ENCODE peak calls at places on chromosomes 6 and 20, in five cellular contexts. G is uterus; V is CD4-positive, alpha-beta T cell; K is astrocyte; L is heart right ventricle. Q is an unnamed sample.

GRCh38 chr20:61514018-61514755 is 262.1 kb downstream of the CDH4 start:
- DNase-seq in V (no peak), K (no peak), G (no peak), L (no peak), Q (no peak)

GRCh38 chr6:1611322-1611571 is 1.5 kb downstream of the FOXC1 start:
- DNase-seq in V (no peak), L (no peak), K (no peak), G (no peak), Q (peak; percentile 53)

GRCh38 chr6:139019722-139020121 is 8.8 kb upstream of the ABRACL start:
- DNase-seq in L (no peak), G (no peak), K (no peak), V (no peak), Q (no peak)

GRCh38 chr6:166623318-166623717 is 3.7 kb downstream of the RPS6KA2 start:
- DNase-seq in G (no peak), V (no peak), L (peak; percentile 3), K (no peak), Q (peak; percentile 40)

GRCh38 chr20:61682998-61683681 is 382.5 kb downstream of the TAF4 start:
- DNase-seq in G (no peak), K (no peak), L (no peak), V (no peak), Q (no peak)

GRCh38 chr6:83359638-83360037 is 71.2 kb downstream of the ME1 start:
- DNase-seq in L (no peak), V (no peak), G (no peak), K (no peak), Q (no peak)

GRCh38 chr6:2680264-2680908 is 70.3 kb downstream of the MYLK4 start:
- DNase-seq in G (no peak), V (no peak), K (no peak), L (no peak), Q (no peak)

GRCh38 chr6:10882654-10883053 is 813 bp upstream of the GCM2 start:
- DNase-seq in K (no peak), V (no peak), L (no peak), G (no peak), Q (no peak)

GRCh38 chr20:19626896-19627295 is 131.2 kb upstream of the RIN2 start:
- DNase-seq in L (no peak), G (no peak), K (no peak), V (no peak), Q (peak; percentile 5)

GRCh38 chr6:14265049-14266021 is 147.8 kb downstream of the CD83 start:
- DNase-seq in L (no peak), K (no peak), V (no peak), G (no peak), Q (no peak)

GRCh38 chr6:33676416-33677152 is 34.9 kb downstream of the UQCC2 start:
- DNase-seq in V (no peak), K (no peak), G (no peak), L (no peak), Q (no peak)

GRCh38 chr20:39633689-39634088 is 671.5 kb downstream of the DHX35 start:
- DNase-seq in G (no peak), K (no peak), L (no peak), V (no peak), Q (no peak)
- TF ChIP-seq CTCF in G (no peak), K (no peak), L (no peak), V (no peak), Q (no peak)

DNA sequence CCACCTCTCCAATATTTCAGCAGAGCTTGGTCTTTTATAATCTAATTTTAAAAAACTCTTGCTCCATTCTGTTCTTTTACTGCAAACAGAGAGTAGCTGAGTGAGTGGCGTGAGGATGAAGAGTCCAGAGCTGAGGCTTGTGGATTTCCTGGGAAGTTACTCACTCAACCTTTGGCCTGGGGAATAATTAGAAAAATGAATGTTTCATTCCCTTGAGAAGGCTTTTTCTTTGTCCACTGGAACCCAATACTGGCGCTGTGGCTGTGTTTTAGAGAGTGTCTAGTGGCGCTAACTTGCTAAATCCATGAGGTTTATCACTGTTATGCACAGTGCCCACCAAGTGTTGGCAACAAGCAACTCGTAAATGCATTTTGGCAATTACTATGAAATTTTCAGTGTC is 251.5 kb downstream of the HIVEP2 start:
- DNase-seq in K (peak; percentile 73), V (no peak), L (no peak), G (no peak), Q (peak; percentile 61)
- TF ChIP-seq CTCF in K (peak; percentile 26), V (no peak), L (no peak), G (no peak), Q (no peak)

GRCh38 chr20:62734336-62734735 is 25.7 kb downstream of the NTSR1 start:
- DNase-seq in L (no peak), G (no peak), V (no peak), K (no peak), Q (no peak)

GRCh38 chr20:62734881-62735280 is 26.2 kb downstream of the NTSR1 start:
- DNase-seq in K (no peak), V (no peak), G (no peak), L (no peak), Q (no peak)

GRCh38 chr20:62733250-62733842 is 24.7 kb downstream of the NTSR1 start:
- DNase-seq in G (no peak), V (no peak), L (no peak), K (no peak), Q (no peak)

GRCh38 chr20:62732766-62733165 is 24.1 kb downstream of the NTSR1 start:
- DNase-seq in G (no peak), V (no peak), K (no peak), L (no peak), Q (no peak)

GRCh38 chr20:62733891-62734290 is 25.3 kb downstream of the NTSR1 start:
- DNase-seq in G (no peak), K (no peak), V (no peak), L (no peak), Q (no peak)
- TF ChIP-seq CTCF in G (no peak), K (no peak), V (no peak), L (no peak), Q (no peak)

GRCh38 chr20:46720019-46720418 is 10.6 kb downstream of the SLC2A10 start:
- DNase-seq in G (no peak), L (no peak), K (peak; percentile 33), V (no peak), Q (no peak)

GRCh38 chr20:46717818-46718541 is 8.5 kb downstream of the SLC2A10 start:
- DNase-seq in G (no peak), L (no peak), V (no peak), K (no peak), Q (no peak)

GRCh38 chr20:46712056-46712636 is 2.7 kb downstream of the SLC2A10 start:
- DNase-seq in G (no peak), K (no peak), V (no peak), L (no peak), Q (no peak)

GRCh38 chr20:46713957-46714834 is 4.7 kb downstream of the SLC2A10 start:
- DNase-seq in G (no peak), K (no peak), V (no peak), L (no peak), Q (no peak)

DNA sequence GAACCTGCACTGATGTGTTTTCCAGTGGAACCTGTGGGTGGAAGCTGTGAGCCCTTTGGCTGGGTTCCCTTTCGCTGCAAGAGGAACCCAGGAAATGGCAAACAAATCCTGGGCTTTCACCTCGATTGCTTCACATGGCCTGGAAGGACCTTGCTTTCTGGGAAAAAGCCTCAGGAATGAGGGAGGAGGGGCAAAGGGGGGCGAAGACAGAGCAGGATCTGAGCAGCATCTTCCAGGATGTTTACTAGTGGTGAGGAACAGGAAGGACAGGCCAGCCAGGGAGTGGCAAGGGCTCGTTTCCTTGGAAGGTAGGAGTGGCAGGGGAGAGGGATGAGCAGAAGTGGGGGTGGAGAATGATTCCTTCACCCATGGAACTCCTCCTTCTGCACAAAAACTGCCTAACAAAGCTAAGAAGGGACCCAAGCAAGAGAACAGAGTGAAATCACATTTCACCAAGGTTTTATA is 5.9 kb downstream of the SLC2A10 start:
- DNase-seq in V (no peak), L (no peak), G (peak; percentile 68), K (peak; percentile 57), Q (peak; percentile 83)
- TF ChIP-seq CTCF in V (no peak), L (no peak), G (no peak), K (no peak), Q (peak; percentile 6)

GRCh38 chr6:72525821-72526550 is 95.9 kb upstream of the KCNQ5 start:
- DNase-seq in L (no peak), V (no peak), K (peak; percentile 79), G (no peak), Q (no peak)

GRCh38 chr6:72521684-72522083 is 100.2 kb upstream of the KCNQ5 start:
- DNase-seq in K (no peak), V (no peak), G (no peak), L (no peak), Q (no peak)

GRCh38 chr6:72524011-72524645 is 97.7 kb upstream of the KCNQ5 start:
- DNase-seq in L (no peak), G (no peak), V (no peak), K (no peak), Q (no peak)

GRCh38 chr6:72519871-72520270 is 102.0 kb upstream of the KCNQ5 start:
- DNase-seq in L (no peak), K (no peak), G (no peak), V (no peak), Q (no peak)

DNA sequence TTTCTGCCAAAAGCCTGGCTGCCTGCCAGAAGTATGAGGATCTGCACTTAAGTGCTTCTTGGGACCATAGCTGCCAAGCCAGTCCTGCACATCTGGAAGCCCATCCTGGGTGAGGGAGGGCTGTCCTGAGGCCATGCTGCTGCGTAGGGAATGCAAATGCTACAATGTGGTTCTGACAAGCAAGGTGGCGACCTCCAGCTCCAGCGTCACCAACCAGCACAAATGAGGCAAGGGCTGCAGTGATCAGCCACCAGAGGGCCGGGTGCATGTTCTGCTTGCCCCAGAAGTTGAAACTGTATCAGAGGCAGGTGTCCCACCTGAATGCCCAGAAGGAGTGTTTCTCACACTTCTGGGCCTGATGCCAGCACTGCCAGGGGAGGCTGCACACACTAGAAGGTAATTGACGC is 99.1 kb upstream of the KCNQ5 start:
- DNase-seq in V (peak; percentile 6), L (no peak), G (no peak), K (no peak), Q (no peak)
- TF ChIP-seq CTCF in V (no peak), L (no peak), G (no peak), K (no peak), Q (no peak)

DNA sequence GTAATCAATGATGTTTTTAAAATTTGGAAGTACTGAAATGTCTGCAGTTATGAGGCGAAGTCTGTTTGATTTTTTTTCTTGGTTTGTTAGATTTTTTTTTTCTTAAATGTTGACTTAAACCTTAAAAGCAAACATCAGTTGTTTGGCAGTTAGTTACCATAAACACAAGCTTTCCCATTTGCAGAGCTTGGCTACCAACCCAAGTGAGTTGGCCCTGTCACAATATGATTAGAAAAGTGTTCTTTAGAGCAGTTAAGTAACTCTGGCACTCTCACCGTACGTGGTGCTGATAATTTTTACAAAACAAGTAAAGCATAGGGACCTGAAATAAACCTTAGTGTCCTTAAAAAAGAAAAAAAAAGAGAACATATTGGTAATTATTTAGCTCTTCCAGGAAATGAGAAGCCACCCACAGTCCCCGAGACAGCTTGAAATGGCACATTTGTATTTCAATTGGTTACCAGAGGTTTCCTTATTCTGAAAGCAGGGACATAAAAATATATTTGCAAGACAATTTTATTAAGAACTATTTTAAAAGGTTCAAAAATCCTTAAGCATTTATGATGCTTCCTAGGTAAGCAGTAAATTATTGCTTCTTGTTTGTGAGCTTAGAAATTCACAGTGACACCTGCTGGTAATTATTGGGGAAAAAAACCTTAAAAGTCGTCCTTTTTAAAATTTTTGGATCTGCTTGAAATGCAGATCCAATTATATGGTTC is 3.9 kb downstream of the HEY2 start:
- DNase-seq in G (no peak), L (no peak), V (no peak), K (no peak), Q (peak; percentile 67)
- TF ChIP-seq CTCF in G (no peak), L (peak; percentile 64), V (peak; percentile 78), K (peak; percentile 40), Q (peak; percentile 45)

Q was measured in fibroblast of pulmonary artery.